ENCODE peak calls at places on chromosome 2, in six cellular contexts. K is LHCN-M2, B is sigmoid colon, Y is Calu3, M is smooth muscle cell of the brain vasculature, I is HL-60. U is an unnamed sample.
A peak's percentile ranks its signal among the peaks of the same experiment; 100 is the strongest.

GRCh38 chr2:120229341-120229740 is 6.1 kb upstream of the TMEM185B start:
- DNase-seq in K (no peak), B (no peak), Y (no peak), M (no peak), I (no peak), U (no peak)

GRCh38 chr2:141534671-141535359 is 596.0 kb downstream of the LRP1B start:
- DNase-seq in K (no peak), B (no peak), Y (no peak), M (no peak), I (no peak), U (no peak)

GRCh38 chr2:237315881-237316225 is 98.1 kb downstream of the COL6A3 start:
- DNase-seq in K (no peak), B (no peak), Y (no peak), M (no peak), I (no peak), U (no peak)

GRCh38 chr2:144937899-144938298 is 418.0 kb upstream of the ZEB2 start:
- DNase-seq in K (peak; percentile 67), B (no peak), Y (no peak), M (no peak), I (no peak), U (no peak)

GRCh38 chr2:148013879-148014278 is 6.7 kb downstream of the ORC4 start:
- DNase-seq in K (no peak), B (no peak), Y (no peak), M (no peak), I (no peak), U (no peak)

GRCh38 chr2:3486047-3487027 is 33.0 kb downstream of the ADI1 start:
- DNase-seq in K (no peak), B (peak; percentile 60), Y (no peak), M (no peak), I (no peak), U (no peak)

GRCh38 chr2:53407363-53408080 is 360.1 kb upstream of the CHAC2 start:
- DNase-seq in K (no peak), B (no peak), Y (no peak), M (no peak), I (no peak), U (no peak)

GRCh38 chr2:200492656-200493055 is 17.2 kb downstream of the KCTD18 start:
- DNase-seq in K (no peak), B (no peak), Y (no peak), M (no peak), I (no peak), U (no peak)

GRCh38 chr2:33134086-33134763 is 187.5 kb downstream of the LTBP1 start:
- DNase-seq in K (peak; percentile 98), B (peak; percentile 85), Y (peak; percentile 20), M (peak; percentile 94), I (no peak), U (peak; percentile 85)

GRCh38 chr2:165450141-165450540 is 19.4 kb upstream of the CSRNP3 start:
- DNase-seq in K (no peak), B (no peak), Y (no peak), M (no peak), I (no peak), U (no peak)

GRCh38 chr2:195472835-195473234 is 184.2 kb upstream of the SLC39A10 start:
- DNase-seq in K (no peak), B (no peak), Y (no peak), M (no peak), I (no peak), U (no peak)

GRCh38 chr2:152054593-152054992 is 44.3 kb downstream of the CACNB4 start:
- DNase-seq in K (peak; percentile 83), B (no peak), Y (no peak), M (no peak), I (no peak), U (peak; percentile 62)

GRCh38 chr2:240520143-240520973 is 37.4 kb downstream of the ANKMY1 start:
- DNase-seq in K (no peak), B (no peak), Y (no peak), M (no peak), I (no peak), U (peak; percentile 33)

GRCh38 chr2:173118385-173118784 is 42.7 kb downstream of the MAP3K20 start:
- DNase-seq in K (no peak), B (no peak), Y (no peak), M (no peak), I (no peak), U (no peak)

GRCh38 chr2:231936491-231936890 is 10.3 kb upstream of the NPPC start:
- DNase-seq in K (no peak), B (no peak), Y (no peak), M (no peak), I (no peak), U (peak; percentile 3)

GRCh38 chr2:20370191-20370590 is 19.5 kb upstream of the PUM2 start:
- DNase-seq in K (peak; percentile 21), B (peak; percentile 62), Y (no peak), M (no peak), I (no peak), U (peak; percentile 26)

GRCh38 chr2:39511786-39512433 is 74.8 kb upstream of the MAP4K3 start:
- DNase-seq in K (no peak), B (no peak), Y (no peak), M (no peak), I (no peak), U (no peak)

GRCh38 chr2:144431384-144431783 is 88.5 kb downstream of the ZEB2 start:
- DNase-seq in K (no peak), B (no peak), Y (no peak), M (no peak), I (no peak), U (no peak)

GRCh38 chr2:41716497-41716896 is 331.3 kb upstream of the PKDCC start:
- DNase-seq in K (no peak), B (no peak), Y (no peak), M (no peak), I (no peak), U (no peak)

GRCh38 chr2:199851886-199852285 is 894 bp upstream of the FTCDNL1 start:
- DNase-seq in K (no peak), B (no peak), Y (no peak), M (no peak), I (no peak), U (no peak)

GRCh38 chr2:172647439-172647838 is 88.2 kb upstream of the RAPGEF4 start:
- DNase-seq in K (no peak), B (no peak), Y (no peak), M (no peak), I (no peak), U (peak; percentile 40)

GRCh38 chr2:13536941-13537340 is 820.2 kb downstream of the TRIB2 start:
- DNase-seq in K (no peak), B (no peak), Y (no peak), M (no peak), I (no peak), U (no peak)

GRCh38 chr2:28352104-28352503 is 40.6 kb upstream of the FOSL2 start:
- DNase-seq in K (no peak), B (peak; percentile 69), Y (no peak), M (no peak), I (no peak), U (peak; percentile 36)

GRCh38 chr2:60818272-60818671 is 62.2 kb downstream of the PAPOLG start:
- DNase-seq in K (peak; percentile 10), B (no peak), Y (peak; percentile 8), M (peak; percentile 1), I (no peak), U (no peak)

GRCh38 chr2:48566582-48566981 is 36.6 kb downstream of the STON1 start:
- DNase-seq in K (peak; percentile 6), B (no peak), Y (no peak), M (no peak), I (no peak), U (peak; percentile 65)

GRCh38 chr2:231347081-231347480 is 48.4 kb upstream of the B3GNT7 start:
- DNase-seq in K (no peak), B (no peak), Y (peak; percentile 16), M (no peak), I (no peak), U (no peak)

GRCh38 chr2:3911891-3912455 is 208.6 kb downstream of the DCDC2C start:
- DNase-seq in K (no peak), B (no peak), Y (no peak), M (no peak), I (no peak), U (no peak)